ENCODE peak calls at places on chromosome 16, in eight cellular contexts. X, P, R, B, W, F, T and J are unnamed samples. For H3K4me1, the result is how much of the 10 kb centered on the place peaks cover.

GRCh38 chr16:15422222-15422621 is 12.2 kb upstream of the BMERB1 start:
- DNase-seq in P (no peak), X (no peak), R (no peak), B (no peak), T (no peak), W (no peak), F (no peak), J (no peak)

GRCh38 chr16:72191551-72191950 is 19.6 kb upstream of the PMFBP1 start:
- DNase-seq in T (no peak), X (no peak), R (no peak), P (no peak), F (no peak), W (peak), B (no peak), J (peak)

GRCh38 chr16:68445458-68445857 is 2.9 kb downstream of the SMPD3 start:
- DNase-seq in X (no peak), R (peak), F (peak), P (peak), W (peak), T (no peak), B (no peak), J (peak)

GRCh38 chr16:13441675-13442074 is 478.3 kb upstream of the ERCC4 start:
- DNase-seq in P (no peak), R (no peak), F (no peak), T (no peak), X (no peak), B (no peak), W (no peak), J (no peak)

GRCh38 chr16:27771201-27771910 is 221.4 kb downstream of the KATNIP start:
- DNase-seq in W (no peak), X (no peak), F (no peak), B (no peak), P (no peak), R (no peak), T (no peak), J (no peak)

GRCh38 chr16:15970743-15971434 is 21.5 kb downstream of the ABCC1 start:
- DNase-seq in W (no peak), B (no peak), R (no peak), P (no peak), F (no peak), T (no peak), X (no peak), J (no peak)

GRCh38 chr16:48535831-48536599 is 74.0 kb downstream of the N4BP1 start:
- DNase-seq in T (peak), B (peak), X (peak), R (peak), P (no peak), F (no peak), W (peak), J (no peak)

GRCh38 chr16:83441523-83441922 is 366.3 kb upstream of the HSBP1 start:
- DNase-seq in W (no peak), F (peak), B (no peak), X (no peak), T (no peak), R (no peak), P (no peak), J (no peak)

GRCh38 chr16:23280483-23280967 is 21.6 kb upstream of the SCNN1B start:
- DNase-seq in P (no peak), F (no peak), B (no peak), W (no peak), T (no peak), R (no peak), X (no peak), J (no peak)

GRCh38 chr16:1309888-1310831 is 724 bp downstream of the UBE2I start:
- DNase-seq in T (peak), P (no peak), R (peak), W (peak), F (peak), B (peak), X (peak), J (no peak)

GRCh38 chr16:74868501-74868900 is 93.9 kb upstream of the FA2H start:
- DNase-seq in P (no peak), T (no peak), B (no peak), W (peak), F (peak), R (no peak), X (no peak), J (no peak)

GRCh38 chr16:75105306-75106061 is 11.1 kb downstream of the LDHD start:
- DNase-seq in P (no peak), T (peak), F (no peak), B (no peak), X (no peak), W (peak), R (peak), J (peak)

GRCh38 chr16:64952177-64952576 is 169.7 kb downstream of the CDH11 start:
- DNase-seq in T (no peak), W (peak), R (no peak), B (no peak), X (no peak), P (no peak), F (peak), J (no peak)

GRCh38 chr16:77585379-77585778 is 136.9 kb upstream of the NUDT7 start:
- DNase-seq in X (no peak), P (no peak), R (no peak), T (no peak), B (no peak), F (peak), W (peak), J (no peak)

GRCh38 chr16:30786115-30786935 is 680 bp downstream of the ZNF629 start:
- DNase-seq in P (no peak), W (peak), T (peak), F (peak), B (peak), R (peak), X (peak), J (peak)

GRCh38 chr16:68642436-68643064 is 2.6 kb upstream of the CDH3 start:
- DNase-seq in T (no peak), R (no peak), P (no peak), B (peak), F (peak), X (no peak), W (peak), J (peak)

GRCh38 chr16:80997139-80997798 is 9.4 kb downstream of the CMC2 start:
- DNase-seq in T (no peak), B (no peak), F (peak), W (peak), X (no peak), R (no peak), P (no peak), J (no peak)

GRCh38 chr16:74736531-74737157 is 36.0 kb upstream of the MLKL start:
- DNase-seq in T (no peak), X (no peak), B (no peak), F (no peak), P (no peak), R (no peak), W (no peak), J (peak)

GRCh38 chr16:5490499-5490898 is 392.9 kb upstream of the EEF2KMT start:
- DNase-seq in F (no peak), T (no peak), B (no peak), P (peak), X (peak), R (peak), W (no peak), J (peak)

GRCh38 chr16:30185141-30185682 is 1.8 kb downstream of the CORO1A start:
- DNase-seq in P (no peak), B (peak), F (no peak), W (no peak), X (peak), T (peak), R (peak), J (peak)

GRCh38 chr16:31695667-31696066 is 168.0 kb downstream of the AHSP start:
- DNase-seq in T (no peak), F (no peak), X (no peak), R (no peak), P (no peak), W (no peak), B (no peak), J (no peak)

GRCh38 chr16:11064846-11065245 is 120.5 kb downstream of the CLEC16A start:
- DNase-seq in W (no peak), X (no peak), P (no peak), B (no peak), T (no peak), F (no peak), R (no peak), J (no peak)

GRCh38 chr16:54273566-54273965 is 13.0 kb downstream of the IRX3 start:
- DNase-seq in T (no peak), W (no peak), P (no peak), F (no peak), X (no peak), B (no peak), R (no peak), J (no peak)

GRCh38 chr16:8587065-8587464 is 3.2 kb downstream of the TMEM114 start:
- DNase-seq in P (no peak), T (no peak), B (no peak), R (no peak), F (no peak), X (no peak), W (no peak), J (no peak)
- H3K4me1 ChIP-seq in P (under half), T (under half), B (under half), R (under half), F (under half), X (under half), W (under half), J (under half)

GRCh38 chr16:22192261-22193133 is 13.6 kb upstream of the EEF2K start:
- DNase-seq in P (no peak), T (peak), R (peak), X (peak), B (peak), F (peak), W (peak), J (peak)

GRCh38 chr16:22193134-22193411 is 13.0 kb upstream of the EEF2K start:
- DNase-seq in W (no peak), B (no peak), P (no peak), T (no peak), X (no peak), R (no peak), F (no peak), J (no peak)

GRCh38 chr16:22191089-22191965 is 14.8 kb upstream of the EEF2K start:
- DNase-seq in W (peak), T (peak), X (peak), R (peak), B (peak), P (peak), F (peak), J (peak)

GRCh38 chr16:22190169-22191088 is 15.6 kb upstream of the EEF2K start:
- DNase-seq in T (peak), R (peak), P (peak), F (peak), X (peak), W (peak), B (peak), J (peak)

DNA sequence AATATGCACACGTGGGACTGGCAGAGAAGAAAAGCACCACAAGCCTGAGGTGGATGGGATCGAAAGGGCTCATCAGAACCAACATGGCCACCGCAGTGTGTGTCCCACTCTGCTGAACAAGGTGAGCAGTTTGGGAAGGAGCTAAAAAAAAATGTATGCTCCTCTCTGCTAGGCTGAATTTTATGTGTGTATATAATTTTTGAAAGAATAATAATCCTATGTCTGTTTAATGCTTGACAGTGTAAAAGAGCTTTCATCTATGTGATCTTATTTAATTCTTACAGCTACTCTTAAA is 14.2 kb upstream of the EEF2K start:
- DNase-seq in X (peak), F (no peak), W (no peak), B (peak), R (peak), T (no peak), P (no peak), J (no peak)
- H3K4me3 ChIP-seq in X (peak), F (no peak), W (peak), B (peak), R (no peak), T (peak), P (peak), J (peak)

DNA sequence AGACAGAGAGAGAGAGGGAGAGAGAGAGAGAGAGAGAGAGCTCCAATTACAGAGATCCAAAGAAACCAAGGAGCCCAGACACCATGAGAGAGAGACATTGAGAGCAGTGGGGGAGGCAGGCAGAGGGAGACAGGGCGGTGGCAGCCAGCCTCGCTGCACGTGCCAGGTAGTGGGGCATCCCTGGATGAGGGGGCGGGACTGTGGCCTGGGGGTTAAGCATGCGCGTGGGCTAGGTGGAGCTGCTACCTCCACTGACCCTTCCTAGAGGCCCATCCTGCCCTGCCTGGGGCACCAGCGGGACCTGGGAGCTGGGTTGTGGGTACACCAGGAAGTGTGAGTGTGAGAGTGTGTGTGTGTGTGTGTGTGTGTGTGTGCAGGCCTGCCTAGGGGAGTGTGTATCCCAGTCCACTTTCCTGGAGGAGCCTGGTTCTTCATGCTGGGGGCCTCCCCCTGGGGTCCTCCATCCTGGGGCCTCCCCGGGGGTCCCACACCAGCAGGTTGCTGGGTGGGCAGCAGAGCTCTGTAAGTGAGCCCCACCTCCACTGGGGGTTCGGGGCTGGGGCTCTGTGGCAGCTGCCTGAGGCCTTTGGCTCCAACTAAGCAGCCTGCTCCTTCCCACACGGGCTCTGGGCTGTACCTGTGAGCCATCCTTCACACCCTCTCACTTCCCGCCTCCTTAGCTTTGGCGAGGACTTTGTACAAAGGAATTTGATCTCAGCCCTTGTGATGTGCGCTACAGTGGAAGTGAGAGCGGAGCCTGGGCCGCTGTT is 127.4 kb downstream of the IRF8 start:
- DNase-seq in W (no peak), T (no peak), R (peak), F (no peak), X (no peak), B (no peak), P (no peak), J (no peak)
- H3K4me1 ChIP-seq in W (under half), T (under half), R (under half), F (under half), X (under half), B (under half), P (under half), J (under half)

GRCh38 chr16:89696598-89697128 is 4.8 kb downstream of the SPATA2L start:
- DNase-seq in W (no peak), F (no peak), T (no peak), R (peak), P (no peak), B (peak), X (no peak), J (peak)

GRCh38 chr16:89700100-89700648 is 1.3 kb downstream of the SPATA2L start:
- DNase-seq in P (peak), T (peak), W (peak), R (peak), B (peak), F (peak), X (peak), J (peak)

GRCh38 chr16:89697161-89697615 is 4.3 kb downstream of the SPATA2L start:
- DNase-seq in R (no peak), X (no peak), B (peak), W (no peak), P (no peak), T (no peak), F (no peak), J (peak)

GRCh38 chr16:89695875-89696597 is 5.5 kb downstream of the SPATA2L start:
- DNase-seq in R (no peak), W (no peak), X (no peak), P (no peak), F (no peak), B (peak), T (no peak), J (no peak)

DNA sequence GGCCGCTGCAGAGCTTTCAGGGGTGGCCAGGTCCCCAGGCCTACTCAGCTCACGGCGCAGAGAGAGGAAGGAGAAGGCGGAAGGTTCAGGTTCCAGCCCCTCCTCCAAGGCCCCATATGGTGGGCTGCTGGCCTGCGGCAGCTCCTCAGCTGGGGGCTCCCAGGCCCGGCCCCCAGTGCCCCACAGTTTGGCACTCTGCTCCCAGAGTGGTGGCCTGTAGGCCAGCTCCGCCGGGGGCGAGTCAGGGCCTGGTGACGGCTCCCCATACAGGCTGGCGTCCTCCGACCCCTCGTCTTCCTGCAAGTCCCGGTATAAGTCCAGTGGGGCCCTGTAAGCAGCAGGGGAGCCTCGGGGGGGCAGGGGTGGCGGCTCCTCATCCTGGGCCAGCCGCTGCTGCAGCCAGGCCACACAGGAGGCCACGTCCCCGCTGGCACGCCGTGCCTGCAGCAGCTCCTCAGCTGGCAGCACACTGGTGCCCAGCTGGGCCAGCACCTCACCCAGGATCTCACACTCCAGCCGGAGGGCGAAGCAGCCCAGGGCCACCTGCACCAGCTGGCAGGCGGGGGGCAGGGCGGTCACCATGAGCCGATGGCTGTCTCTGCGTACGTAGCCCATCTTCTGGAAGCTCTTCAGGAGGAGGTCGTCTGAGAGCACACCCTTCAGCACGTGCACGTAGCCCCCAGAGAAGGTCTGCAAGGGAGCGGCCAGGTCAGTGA is 3.7 kb downstream of the SPATA2L start:
- DNase-seq in W (no peak), T (no peak), R (no peak), P (no peak), F (no peak), B (peak), X (no peak), J (peak)
- H3K4me3 ChIP-seq in W (no peak), T (no peak), R (no peak), P (no peak), F (no peak), B (no peak), X (no peak), J (no peak)

GRCh38 chr16:50271148-50272041 is 5.0 kb downstream of the ADCY7 start:
- DNase-seq in P (no peak), R (no peak), B (no peak), W (no peak), X (no peak), T (no peak), F (no peak), J (no peak)
- H3K4me1 ChIP-seq in P (under half), R (under half), B (under half), W (under half), X (under half), T (under half), F (under half), J (under half)

DNA sequence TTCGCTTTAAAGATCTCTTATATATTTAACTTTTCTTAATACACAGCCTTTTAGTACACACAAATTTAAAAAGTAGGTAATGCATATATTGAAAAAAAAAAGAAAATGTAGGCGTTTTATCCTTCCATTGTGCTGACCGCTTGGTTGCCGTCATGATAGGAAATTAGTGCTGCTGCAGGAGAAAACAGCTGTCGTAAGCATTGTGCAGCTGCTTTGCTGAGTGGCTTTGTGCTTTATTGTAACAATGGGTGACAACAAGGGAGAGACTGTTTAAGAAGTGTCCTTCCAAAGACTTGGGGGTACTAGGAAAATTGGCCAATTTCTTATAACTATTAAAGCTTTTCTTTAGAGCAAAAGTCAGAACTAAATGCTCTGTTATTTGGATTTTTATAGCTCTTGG is 5.0 kb downstream of the HERPUD1 start:
- DNase-seq in B (no peak), R (no peak), T (no peak), W (no peak), X (no peak), P (no peak), F (no peak), J (no peak)
- H3K4me3 ChIP-seq in B (no peak), R (no peak), T (no peak), W (no peak), X (no peak), P (no peak), F (no peak), J (peak)

DNA sequence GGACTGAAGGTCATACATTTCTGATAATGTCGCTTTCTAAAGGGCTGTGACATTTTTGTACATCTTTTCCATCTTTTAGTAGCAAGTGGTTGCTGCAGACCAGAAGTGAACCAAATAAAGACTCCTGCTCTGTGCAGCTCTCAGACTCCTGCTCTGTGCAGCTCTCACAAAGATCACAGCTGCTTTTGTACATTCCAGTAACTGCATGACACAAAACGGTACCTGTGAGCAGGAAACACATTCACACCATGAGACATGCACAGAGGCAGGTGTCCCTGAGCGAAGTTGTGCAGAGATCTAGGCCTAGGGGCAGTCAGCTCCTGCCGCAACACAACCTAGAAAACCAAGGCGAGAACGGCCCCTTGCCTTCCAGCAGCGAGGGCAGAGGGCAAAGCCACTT is 67.5 kb downstream of the KLHDC4 start:
- DNase-seq in P (no peak), B (no peak), T (no peak), F (no peak), R (no peak), W (no peak), X (no peak), J (no peak)
- H3K4me1 ChIP-seq in P (under half), B (under half), T (under half), F (under half), R (under half), W (under half), X (under half), J (under half)

GRCh38 chr16:85333744-85334640 is 221.7 kb upstream of the CIBAR2 start:
- DNase-seq in F (no peak), P (no peak), T (no peak), B (no peak), W (no peak), X (no peak), R (no peak), J (no peak)
- H3K4me3 ChIP-seq in F (no peak), P (no peak), T (no peak), B (no peak), W (no peak), X (no peak), R (no peak), J (no peak)